ENCODE peak calls at places on chromosomes 5 and 9, in four cellular contexts. One of them, this sample, is unnamed.
A peak's percentile ranks its signal among the peaks of the same experiment; 100 is the strongest.

GRCh38 chr5:177353093-177353492 is 1.6 kb upstream of the LMAN2 start:
- DNase-seq in sigmoid colon: no peak
- DNase-seq in AG09319: no peak
- DNase-seq in mesothelial cell of epicardium: no peak
- DNase-seq in this sample: no peak

GRCh38 chr9:34588671-34589370 is 703 bp downstream of the CNTFR start:
- DNase-seq in sigmoid colon: no peak
- DNase-seq in AG09319: no peak
- DNase-seq in mesothelial cell of epicardium: no peak
- DNase-seq in this sample: no peak

GRCh38 chr5:127187711-127188110 is 102.9 kb upstream of the MEGF10 start:
- DNase-seq in sigmoid colon: no peak
- DNase-seq in AG09319: no peak
- DNase-seq in mesothelial cell of epicardium: no peak
- DNase-seq in this sample: no peak

GRCh38 chr5:53069626-53070025 is 39.9 kb downstream of the MOCS2 start:
- DNase-seq in sigmoid colon: no peak
- DNase-seq in mesothelial cell of epicardium: no peak
- DNase-seq in AG09319: peak; percentile 24
- DNase-seq in this sample: peak; percentile 94

GRCh38 chr5:150469718-150470470 is 20.4 kb upstream of the RPS14 start:
- DNase-seq in AG09319: peak; percentile 83
- DNase-seq in sigmoid colon: no peak
- DNase-seq in mesothelial cell of epicardium: no peak
- DNase-seq in this sample: peak; percentile 98

GRCh38 chr5:128196080-128196479 is 112.5 kb downstream of the SLC12A2 start:
- DNase-seq in sigmoid colon: no peak
- DNase-seq in AG09319: no peak
- DNase-seq in mesothelial cell of epicardium: no peak
- DNase-seq in this sample: no peak

GRCh38 chr5:144567416-144567770 is 396.7 kb downstream of the KCTD16 start:
- DNase-seq in mesothelial cell of epicardium: no peak
- DNase-seq in AG09319: no peak
- DNase-seq in sigmoid colon: no peak
- DNase-seq in this sample: peak; percentile 69

GRCh38 chr5:127423173-127423798 is 94.2 kb upstream of the PRRC1 start:
- DNase-seq in AG09319: no peak
- DNase-seq in sigmoid colon: no peak
- DNase-seq in mesothelial cell of epicardium: no peak
- DNase-seq in this sample: no peak

GRCh38 chr9:38046669-38047300 is 22.2 kb downstream of the SHB start:
- DNase-seq in sigmoid colon: no peak
- DNase-seq in AG09319: no peak
- DNase-seq in mesothelial cell of epicardium: no peak
- DNase-seq in this sample: peak; percentile 85

GRCh38 chr5:62588668-62589067 is 10.0 kb downstream of the LRRC70 start:
- DNase-seq in mesothelial cell of epicardium: no peak
- DNase-seq in sigmoid colon: no peak
- DNase-seq in AG09319: no peak
- DNase-seq in this sample: no peak

GRCh38 chr5:150598821-150599273 is 41.6 kb upstream of the SYNPO start:
- DNase-seq in AG09319: no peak
- DNase-seq in sigmoid colon: no peak
- DNase-seq in mesothelial cell of epicardium: no peak
- DNase-seq in this sample: no peak

GRCh38 chr5:77947051-77947428 is 170.9 kb upstream of the TBCA start:
- DNase-seq in mesothelial cell of epicardium: no peak
- DNase-seq in AG09319: no peak
- DNase-seq in sigmoid colon: no peak
- DNase-seq in this sample: no peak

GRCh38 chr9:70263421-70263820 is 4.6 kb downstream of the SMC5 start:
- DNase-seq in mesothelial cell of epicardium: no peak
- DNase-seq in AG09319: no peak
- DNase-seq in sigmoid colon: no peak
- DNase-seq in this sample: peak; percentile 57

GRCh38 chr9:21656776-21657637 is 145.4 kb upstream of the MTAP start:
- DNase-seq in AG09319: peak; percentile 60
- DNase-seq in mesothelial cell of epicardium: no peak
- DNase-seq in sigmoid colon: no peak
- DNase-seq in this sample: no peak

GRCh38 chr9:135929656-135930445 is 22.5 kb upstream of the CAMSAP1 start:
- DNase-seq in AG09319: no peak
- DNase-seq in sigmoid colon: no peak
- DNase-seq in mesothelial cell of epicardium: no peak
- DNase-seq in this sample: no peak

GRCh38 chr9:16964228-16964627 is 93.8 kb upstream of the BNC2 start:
- DNase-seq in AG09319: peak; percentile 99
- DNase-seq in sigmoid colon: no peak
- DNase-seq in mesothelial cell of epicardium: no peak
- DNase-seq in this sample: peak; percentile 100

GRCh38 chr5:56908942-56909293 is 478 bp upstream of the SETD9 start:
- DNase-seq in mesothelial cell of epicardium: peak; percentile 64
- DNase-seq in sigmoid colon: no peak
- DNase-seq in AG09319: no peak
- DNase-seq in this sample: peak; percentile 45

GRCh38 chr9:88049677-88050307 is 75.5 kb upstream of the CDK20 start:
- DNase-seq in AG09319: no peak
- DNase-seq in mesothelial cell of epicardium: no peak
- DNase-seq in sigmoid colon: no peak
- DNase-seq in this sample: no peak

GRCh38 chr5:122327110-122327509 is 15.1 kb downstream of the SNCAIP start:
- DNase-seq in sigmoid colon: no peak
- DNase-seq in AG09319: no peak
- DNase-seq in mesothelial cell of epicardium: no peak
- DNase-seq in this sample: no peak

DNA sequence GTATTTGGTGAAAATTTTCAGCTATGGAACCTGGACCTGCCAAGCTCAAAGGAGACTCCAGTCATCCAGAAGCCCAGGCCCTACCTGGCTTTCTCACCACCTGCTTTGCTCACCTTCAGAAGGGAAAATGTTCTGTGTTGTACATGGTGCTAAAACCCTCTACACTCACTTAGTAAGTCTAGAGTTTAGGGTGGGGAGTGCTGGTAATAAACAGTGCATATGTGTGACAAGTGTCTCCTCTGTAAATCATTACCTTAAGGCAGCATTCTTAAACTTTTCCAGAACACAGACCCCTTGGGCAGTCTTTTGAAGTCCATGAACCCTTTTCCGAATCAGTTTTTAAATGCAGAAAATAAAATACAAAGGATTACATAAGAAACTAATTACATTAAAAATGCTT is 248.8 kb upstream of the PIK3R1 start:
- DNase-seq in mesothelial cell of epicardium: no peak
- DNase-seq in AG09319: no peak
- DNase-seq in sigmoid colon: no peak
- DNase-seq in this sample: no peak
- TF ChIP-seq CTCF in mesothelial cell of epicardium: no peak
- TF ChIP-seq CTCF in AG09319: no peak
- TF ChIP-seq CTCF in sigmoid colon: no peak
- TF ChIP-seq CTCF in this sample: no peak

GRCh38 chr5:79202076-79202475 is 33.9 kb upstream of the JMY start:
- DNase-seq in mesothelial cell of epicardium: no peak
- DNase-seq in sigmoid colon: no peak
- DNase-seq in AG09319: no peak
- DNase-seq in this sample: peak; percentile 51

GRCh38 chr5:79206541-79206940 is 29.4 kb upstream of the JMY start:
- DNase-seq in AG09319: no peak
- DNase-seq in sigmoid colon: no peak
- DNase-seq in mesothelial cell of epicardium: no peak
- DNase-seq in this sample: no peak

GRCh38 chr5:79205965-79206364 is 30.0 kb upstream of the JMY start:
- DNase-seq in sigmoid colon: no peak
- DNase-seq in mesothelial cell of epicardium: no peak
- DNase-seq in AG09319: no peak
- DNase-seq in this sample: no peak

GRCh38 chr5:79201206-79201605 is 34.7 kb upstream of the JMY start:
- DNase-seq in AG09319: no peak
- DNase-seq in mesothelial cell of epicardium: no peak
- DNase-seq in sigmoid colon: no peak
- DNase-seq in this sample: no peak

GRCh38 chr5:79200573-79201183 is 35.3 kb upstream of the JMY start:
- DNase-seq in sigmoid colon: no peak
- DNase-seq in mesothelial cell of epicardium: no peak
- DNase-seq in AG09319: no peak
- DNase-seq in this sample: peak; percentile 15
- TF ChIP-seq CTCF in sigmoid colon: no peak
- TF ChIP-seq CTCF in mesothelial cell of epicardium: no peak
- TF ChIP-seq CTCF in AG09319: peak; percentile 37
- TF ChIP-seq CTCF in this sample: peak; percentile 76

DNA sequence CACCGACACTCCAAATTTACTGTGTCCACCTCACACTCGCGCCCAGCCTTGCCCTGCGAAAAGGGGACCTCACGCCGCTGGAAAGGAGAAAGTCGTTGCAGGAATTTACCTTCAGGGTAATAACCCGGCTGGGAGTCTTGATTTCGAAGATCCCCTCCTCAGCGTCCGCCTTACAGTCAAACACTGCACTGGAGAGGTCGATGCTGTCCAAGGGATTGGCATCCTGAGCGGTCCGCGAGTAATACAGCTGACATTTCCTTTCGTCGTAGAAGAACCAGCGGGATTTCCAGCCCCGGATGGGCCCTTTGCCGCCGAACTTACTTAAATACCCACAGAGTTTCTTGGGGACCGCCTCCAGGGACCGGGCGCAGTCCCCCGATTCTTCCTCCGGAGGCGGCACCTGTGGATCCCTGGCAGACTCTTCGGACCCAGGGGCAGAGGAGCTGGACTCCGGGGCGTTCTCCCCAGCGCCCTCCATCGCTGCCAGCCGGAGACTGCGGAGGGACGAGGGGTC is 328 bp downstream of the TBC1D2 start:
- DNase-seq in AG09319: no peak
- DNase-seq in mesothelial cell of epicardium: no peak
- DNase-seq in sigmoid colon: peak; percentile 67
- DNase-seq in this sample: peak; percentile 50
- TF ChIP-seq CTCF in AG09319: no peak
- TF ChIP-seq CTCF in mesothelial cell of epicardium: no peak
- TF ChIP-seq CTCF in sigmoid colon: no peak
- TF ChIP-seq CTCF in this sample: no peak

GRCh38 chr9:130480673-130481072 is 35.9 kb downstream of the ASS1 start:
- DNase-seq in AG09319: no peak
- DNase-seq in sigmoid colon: no peak
- DNase-seq in mesothelial cell of epicardium: no peak
- DNase-seq in this sample: no peak
- TF ChIP-seq CTCF in AG09319: no peak
- TF ChIP-seq CTCF in sigmoid colon: no peak
- TF ChIP-seq CTCF in mesothelial cell of epicardium: no peak
- TF ChIP-seq CTCF in this sample: peak; percentile 54

DNA sequence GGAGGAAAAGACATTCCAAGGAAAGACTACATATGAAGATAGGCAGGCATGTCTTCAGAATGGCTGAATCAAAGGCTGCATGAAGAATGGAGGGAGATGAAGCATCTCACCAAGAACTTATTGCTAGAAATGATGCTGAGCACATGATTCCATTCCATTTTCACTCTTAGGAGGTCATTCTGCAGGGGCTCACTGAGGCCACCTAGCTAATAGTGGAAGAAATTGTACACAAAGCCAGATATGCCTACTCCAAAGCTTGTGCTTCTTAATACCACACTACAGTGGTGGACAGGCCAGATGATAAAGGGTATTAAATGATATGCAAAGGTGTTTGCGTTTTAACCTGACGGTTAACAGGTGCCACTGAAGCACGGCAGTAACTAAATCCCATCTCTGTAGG is 14.7 kb downstream of the NDUFA8 start:
- DNase-seq in sigmoid colon: no peak
- DNase-seq in AG09319: no peak
- DNase-seq in mesothelial cell of epicardium: no peak
- DNase-seq in this sample: peak; percentile 45
- TF ChIP-seq CTCF in sigmoid colon: no peak
- TF ChIP-seq CTCF in AG09319: peak; percentile 24
- TF ChIP-seq CTCF in mesothelial cell of epicardium: no peak
- TF ChIP-seq CTCF in this sample: peak; percentile 65

DNA sequence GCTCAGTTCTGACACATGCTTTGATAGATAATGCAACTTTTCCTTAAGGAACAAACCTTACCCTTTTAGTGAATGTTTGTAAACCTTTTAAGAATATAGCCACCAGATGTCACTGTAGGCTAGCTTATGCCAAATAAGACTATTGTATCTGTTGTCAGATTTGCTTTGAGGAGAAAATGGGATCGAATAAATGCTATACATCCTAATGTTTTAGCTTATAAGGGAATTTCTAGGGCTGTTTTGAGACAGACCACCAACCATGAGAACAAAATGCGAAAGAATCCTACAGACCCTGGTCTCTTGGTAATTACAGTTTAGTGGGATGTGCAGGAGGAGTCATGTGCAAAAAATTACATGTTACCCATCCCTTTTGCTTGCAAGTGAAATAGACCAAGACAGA is 127.6 kb upstream of the NMUR2 start:
- DNase-seq in sigmoid colon: no peak
- DNase-seq in mesothelial cell of epicardium: no peak
- DNase-seq in AG09319: peak; percentile 18
- DNase-seq in this sample: peak; percentile 62
- TF ChIP-seq CTCF in sigmoid colon: peak; percentile 32
- TF ChIP-seq CTCF in mesothelial cell of epicardium: peak; percentile 48
- TF ChIP-seq CTCF in AG09319: peak; percentile 35
- TF ChIP-seq CTCF in this sample: peak; percentile 79

This sample was measured in HFFc6.